ENCODE peak calls at places on chromosomes 1 and 21, in seven cellular contexts. One of them, this sample, is unnamed.

GRCh38 chr1:5917591-5918274 is 74.5 kb downstream of the NPHP4 start:
- DNase-seq in heart left ventricle: no peak
- DNase-seq in OCI-LY7: no peak
- DNase-seq in colonic mucosa: no peak
- DNase-seq in CD8-positive, alpha-beta T cell: no peak
- DNase-seq in mucosa of descending colon: no peak
- DNase-seq in PC-3: no peak
- DNase-seq in this sample: no peak

GRCh38 chr1:192167941-192168685 is 9.9 kb downstream of the RGS18 start:
- DNase-seq in heart left ventricle: no peak
- DNase-seq in OCI-LY7: no peak
- DNase-seq in colonic mucosa: no peak
- DNase-seq in CD8-positive, alpha-beta T cell: no peak
- DNase-seq in mucosa of descending colon: no peak
- DNase-seq in PC-3: no peak
- DNase-seq in this sample: no peak

GRCh38 chr1:53182111-53182593 is 14.5 kb upstream of the CPT2 start:
- DNase-seq in heart left ventricle: peak; percentile 78
- DNase-seq in OCI-LY7: peak; percentile 82
- DNase-seq in colonic mucosa: peak; percentile 92
- DNase-seq in CD8-positive, alpha-beta T cell: peak; percentile 58
- DNase-seq in mucosa of descending colon: peak; percentile 97
- DNase-seq in PC-3: peak; percentile 95
- DNase-seq in this sample: peak; percentile 59

GRCh38 chr1:1630965-1631792 is 794 bp upstream of the MMP23B start:
- DNase-seq in heart left ventricle: peak; percentile 83
- DNase-seq in OCI-LY7: no peak
- DNase-seq in colonic mucosa: peak; percentile 66
- DNase-seq in CD8-positive, alpha-beta T cell: no peak
- DNase-seq in mucosa of descending colon: peak; percentile 48
- DNase-seq in PC-3: peak; percentile 23
- DNase-seq in this sample: no peak

GRCh38 chr1:171251042-171251740 is 2.9 kb downstream of the FMO1 start:
- DNase-seq in heart left ventricle: no peak
- DNase-seq in OCI-LY7: peak; percentile 55
- DNase-seq in colonic mucosa: peak; percentile 38
- DNase-seq in CD8-positive, alpha-beta T cell: no peak
- DNase-seq in mucosa of descending colon: peak; percentile 60
- DNase-seq in PC-3: peak; percentile 57
- DNase-seq in this sample: no peak

GRCh38 chr1:37952738-37953137 is 5.9 kb upstream of the INPP5B start:
- DNase-seq in heart left ventricle: no peak
- DNase-seq in OCI-LY7: no peak
- DNase-seq in colonic mucosa: no peak
- DNase-seq in CD8-positive, alpha-beta T cell: no peak
- DNase-seq in mucosa of descending colon: no peak
- DNase-seq in PC-3: no peak
- DNase-seq in this sample: no peak

GRCh38 chr1:26373281-26373680 is 731 bp upstream of the ZNF683 start:
- DNase-seq in heart left ventricle: no peak
- DNase-seq in OCI-LY7: no peak
- DNase-seq in colonic mucosa: no peak
- DNase-seq in CD8-positive, alpha-beta T cell: no peak
- DNase-seq in mucosa of descending colon: no peak
- DNase-seq in PC-3: no peak
- DNase-seq in this sample: no peak

GRCh38 chr1:185846672-185847440 is 112.7 kb downstream of the HMCN1 start:
- DNase-seq in heart left ventricle: no peak
- DNase-seq in OCI-LY7: no peak
- DNase-seq in colonic mucosa: no peak
- DNase-seq in CD8-positive, alpha-beta T cell: no peak
- DNase-seq in mucosa of descending colon: no peak
- DNase-seq in PC-3: no peak
- DNase-seq in this sample: no peak

GRCh38 chr1:17009706-17010105 is 2.0 kb downstream of the ATP13A2 start:
- DNase-seq in heart left ventricle: no peak
- DNase-seq in OCI-LY7: peak; percentile 13
- DNase-seq in colonic mucosa: peak; percentile 62
- DNase-seq in CD8-positive, alpha-beta T cell: no peak
- DNase-seq in mucosa of descending colon: peak; percentile 12
- DNase-seq in PC-3: peak; percentile 22
- DNase-seq in this sample: no peak

GRCh38 chr1:214493126-214493796 is 58.1 kb downstream of the PTPN14 start:
- DNase-seq in heart left ventricle: no peak
- DNase-seq in OCI-LY7: no peak
- DNase-seq in colonic mucosa: no peak
- DNase-seq in CD8-positive, alpha-beta T cell: no peak
- DNase-seq in mucosa of descending colon: no peak
- DNase-seq in PC-3: no peak
- DNase-seq in this sample: no peak

DNA sequence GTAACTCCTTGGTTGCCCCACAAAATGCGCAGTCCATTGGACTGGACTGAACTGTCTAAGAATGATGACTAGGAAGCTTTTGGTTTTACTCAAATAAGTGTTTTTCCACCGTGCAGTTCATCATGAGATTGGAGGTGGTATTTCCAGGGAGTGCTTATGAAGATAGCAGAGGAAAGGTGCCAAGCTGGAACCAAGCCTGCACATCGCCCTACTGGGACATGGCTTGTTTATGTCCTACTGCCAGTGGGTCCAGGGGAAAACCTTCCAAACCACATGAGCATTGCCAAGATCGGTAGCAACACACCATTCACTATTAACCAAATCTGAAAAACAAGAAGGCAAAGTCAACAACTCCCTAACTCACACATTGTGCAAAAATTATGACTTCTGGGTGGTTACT is 54.7 kb upstream of the DSCAM start:
- DNase-seq in heart left ventricle: peak; percentile 45
- DNase-seq in OCI-LY7: no peak
- DNase-seq in colonic mucosa: no peak
- DNase-seq in CD8-positive, alpha-beta T cell: no peak
- DNase-seq in mucosa of descending colon: no peak
- DNase-seq in PC-3: no peak
- DNase-seq in this sample: no peak
- H3K9me3 ChIP-seq in heart left ventricle: no peaks in the 10 kb centered on the region
- H3K9me3 ChIP-seq in OCI-LY7: no peaks in the 10 kb centered on the region
- H3K9me3 ChIP-seq in colonic mucosa: no peaks in the 10 kb centered on the region
- H3K9me3 ChIP-seq in CD8-positive, alpha-beta T cell: no peaks in the 10 kb centered on the region
- H3K9me3 ChIP-seq in mucosa of descending colon: peaks cover 7% of the 10 kb centered on the region
- H3K9me3 ChIP-seq in PC-3: peaks cover 25% of the 10 kb centered on the region
- H3K9me3 ChIP-seq in this sample: no peaks in the 10 kb centered on the region

GRCh38 chr1:30727796-30728195 is 4.4 kb upstream of the MATN1 start:
- DNase-seq in heart left ventricle: no peak
- DNase-seq in OCI-LY7: no peak
- DNase-seq in colonic mucosa: no peak
- DNase-seq in CD8-positive, alpha-beta T cell: no peak
- DNase-seq in mucosa of descending colon: no peak
- DNase-seq in PC-3: peak; percentile 31
- DNase-seq in this sample: no peak
- H3K9me3 ChIP-seq in heart left ventricle: no peaks in the 10 kb centered on the region
- H3K9me3 ChIP-seq in OCI-LY7: no peaks in the 10 kb centered on the region
- H3K9me3 ChIP-seq in colonic mucosa: no peaks in the 10 kb centered on the region
- H3K9me3 ChIP-seq in CD8-positive, alpha-beta T cell: no peaks in the 10 kb centered on the region
- H3K9me3 ChIP-seq in mucosa of descending colon: no peaks in the 10 kb centered on the region
- H3K9me3 ChIP-seq in PC-3: no peaks in the 10 kb centered on the region
- H3K9me3 ChIP-seq in this sample: no peaks in the 10 kb centered on the region

GRCh38 chr1:81004011-81004410 is 796.7 kb upstream of the ADGRL2 start:
- DNase-seq in heart left ventricle: peak; percentile 33
- DNase-seq in OCI-LY7: no peak
- DNase-seq in colonic mucosa: no peak
- DNase-seq in CD8-positive, alpha-beta T cell: no peak
- DNase-seq in mucosa of descending colon: no peak
- DNase-seq in PC-3: no peak
- DNase-seq in this sample: no peak
- H3K9me3 ChIP-seq in heart left ventricle: no peaks in the 10 kb centered on the region
- H3K9me3 ChIP-seq in OCI-LY7: no peaks in the 10 kb centered on the region
- H3K9me3 ChIP-seq in colonic mucosa: no peaks in the 10 kb centered on the region
- H3K9me3 ChIP-seq in CD8-positive, alpha-beta T cell: no peaks in the 10 kb centered on the region
- H3K9me3 ChIP-seq in mucosa of descending colon: no peaks in the 10 kb centered on the region
- H3K9me3 ChIP-seq in PC-3: no peaks in the 10 kb centered on the region
- H3K9me3 ChIP-seq in this sample: no peaks in the 10 kb centered on the region

GRCh38 chr1:85626818-85627217 is 46.3 kb downstream of the CCN1 start:
- DNase-seq in heart left ventricle: no peak
- DNase-seq in OCI-LY7: no peak
- DNase-seq in colonic mucosa: no peak
- DNase-seq in CD8-positive, alpha-beta T cell: no peak
- DNase-seq in mucosa of descending colon: no peak
- DNase-seq in PC-3: no peak
- DNase-seq in this sample: no peak
- H3K9me3 ChIP-seq in heart left ventricle: no peaks in the 10 kb centered on the region
- H3K9me3 ChIP-seq in OCI-LY7: peaks cover 10% of the 10 kb centered on the region
- H3K9me3 ChIP-seq in colonic mucosa: no peaks in the 10 kb centered on the region
- H3K9me3 ChIP-seq in CD8-positive, alpha-beta T cell: peaks cover 1% of the 10 kb centered on the region
- H3K9me3 ChIP-seq in mucosa of descending colon: peaks cover 11% of the 10 kb centered on the region
- H3K9me3 ChIP-seq in PC-3: no peaks in the 10 kb centered on the region
- H3K9me3 ChIP-seq in this sample: peaks cover 4% of the 10 kb centered on the region

GRCh38 chr1:147235822-147236221 is 6.7 kb upstream of the CHD1L start:
- DNase-seq in heart left ventricle: no peak
- DNase-seq in OCI-LY7: no peak
- DNase-seq in colonic mucosa: no peak
- DNase-seq in CD8-positive, alpha-beta T cell: no peak
- DNase-seq in mucosa of descending colon: no peak
- DNase-seq in PC-3: no peak
- DNase-seq in this sample: no peak
- H3K9me3 ChIP-seq in heart left ventricle: no peaks in the 10 kb centered on the region
- H3K9me3 ChIP-seq in OCI-LY7: peaks cover 12% of the 10 kb centered on the region
- H3K9me3 ChIP-seq in colonic mucosa: no peaks in the 10 kb centered on the region
- H3K9me3 ChIP-seq in CD8-positive, alpha-beta T cell: no peaks in the 10 kb centered on the region
- H3K9me3 ChIP-seq in mucosa of descending colon: no peaks in the 10 kb centered on the region
- H3K9me3 ChIP-seq in PC-3: no peaks in the 10 kb centered on the region
- H3K9me3 ChIP-seq in this sample: no peaks in the 10 kb centered on the region

GRCh38 chr1:184471686-184472085 is 84.9 kb downstream of the C1orf21 start:
- DNase-seq in heart left ventricle: no peak
- DNase-seq in OCI-LY7: no peak
- DNase-seq in colonic mucosa: no peak
- DNase-seq in CD8-positive, alpha-beta T cell: no peak
- DNase-seq in mucosa of descending colon: no peak
- DNase-seq in PC-3: no peak
- DNase-seq in this sample: no peak
- H3K9me3 ChIP-seq in heart left ventricle: no peaks in the 10 kb centered on the region
- H3K9me3 ChIP-seq in OCI-LY7: no peaks in the 10 kb centered on the region
- H3K9me3 ChIP-seq in colonic mucosa: no peaks in the 10 kb centered on the region
- H3K9me3 ChIP-seq in CD8-positive, alpha-beta T cell: no peaks in the 10 kb centered on the region
- H3K9me3 ChIP-seq in mucosa of descending colon: no peaks in the 10 kb centered on the region
- H3K9me3 ChIP-seq in PC-3: no peaks in the 10 kb centered on the region
- H3K9me3 ChIP-seq in this sample: no peaks in the 10 kb centered on the region

GRCh38 chr21:27799861-27800260 is 833.0 kb upstream of the ADAMTS5 start:
- DNase-seq in heart left ventricle: no peak
- DNase-seq in OCI-LY7: no peak
- DNase-seq in colonic mucosa: no peak
- DNase-seq in CD8-positive, alpha-beta T cell: no peak
- DNase-seq in mucosa of descending colon: no peak
- DNase-seq in PC-3: no peak
- DNase-seq in this sample: no peak
- H3K9me3 ChIP-seq in heart left ventricle: no peaks in the 10 kb centered on the region
- H3K9me3 ChIP-seq in OCI-LY7: no peaks in the 10 kb centered on the region
- H3K9me3 ChIP-seq in colonic mucosa: no peaks in the 10 kb centered on the region
- H3K9me3 ChIP-seq in CD8-positive, alpha-beta T cell: no peaks in the 10 kb centered on the region
- H3K9me3 ChIP-seq in mucosa of descending colon: no peaks in the 10 kb centered on the region
- H3K9me3 ChIP-seq in PC-3: no peaks in the 10 kb centered on the region
- H3K9me3 ChIP-seq in this sample: no peaks in the 10 kb centered on the region

DNA sequence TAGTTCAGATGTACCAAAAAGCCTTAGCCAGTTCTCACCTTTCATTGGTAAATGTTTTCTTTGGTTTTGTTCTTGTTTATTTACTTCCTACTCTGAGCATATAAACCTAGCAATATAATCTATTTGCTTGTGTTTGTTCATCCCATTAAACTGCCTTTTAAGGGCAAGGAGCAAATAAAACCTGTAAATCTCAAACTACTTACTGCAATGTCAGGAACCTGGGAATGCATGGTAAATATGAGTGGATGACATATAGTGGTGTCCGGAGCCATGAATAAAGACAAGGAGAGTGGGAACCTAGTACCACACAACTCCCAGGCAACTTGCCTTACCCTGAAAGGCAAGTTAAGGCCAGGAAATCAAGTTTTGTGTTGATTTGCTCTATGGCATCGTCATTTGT is 1133.8 kb upstream of the NCAM2 start:
- DNase-seq in heart left ventricle: no peak
- DNase-seq in OCI-LY7: no peak
- DNase-seq in colonic mucosa: no peak
- DNase-seq in CD8-positive, alpha-beta T cell: no peak
- DNase-seq in mucosa of descending colon: no peak
- DNase-seq in PC-3: no peak
- DNase-seq in this sample: no peak
- H3K9me3 ChIP-seq in heart left ventricle: no peaks in the 10 kb centered on the region
- H3K9me3 ChIP-seq in OCI-LY7: peaks cover 22% of the 10 kb centered on the region
- H3K9me3 ChIP-seq in colonic mucosa: no peaks in the 10 kb centered on the region
- H3K9me3 ChIP-seq in CD8-positive, alpha-beta T cell: no peaks in the 10 kb centered on the region
- H3K9me3 ChIP-seq in mucosa of descending colon: no peaks in the 10 kb centered on the region
- H3K9me3 ChIP-seq in PC-3: no peaks in the 10 kb centered on the region
- H3K9me3 ChIP-seq in this sample: no peaks in the 10 kb centered on the region